ENCODE peak calls at places on chromosomes 2 and 18, in ten cellular contexts. One of them, this sample, is unnamed.
A peak's percentile ranks its signal among the peaks of the same experiment; 100 is the strongest.

GRCh38 chr2:163756588-163756987 is 20.8 kb upstream of the FIGN start:
- DNase-seq in suprapubic skin: no peak
- DNase-seq in bronchial epithelial cell: no peak
- DNase-seq in left ventricle myocardium inferior: no peak
- DNase-seq in AG04449: no peak
- DNase-seq in A549: no peak
- DNase-seq in tibial nerve: no peak
- DNase-seq in endodermal cell: no peak
- DNase-seq in cardiac fibroblast: no peak
- DNase-seq in body of pancreas: no peak
- DNase-seq in this sample: peak; percentile 76

GRCh38 chr18:10213526-10213925 is 240.9 kb upstream of the APCDD1 start:
- DNase-seq in A549: peak; percentile 24
- DNase-seq in left ventricle myocardium inferior: no peak
- DNase-seq in suprapubic skin: no peak
- DNase-seq in bronchial epithelial cell: peak; percentile 85
- DNase-seq in AG04449: no peak
- DNase-seq in body of pancreas: no peak
- DNase-seq in tibial nerve: peak; percentile 24
- DNase-seq in endodermal cell: no peak
- DNase-seq in cardiac fibroblast: peak; percentile 53
- DNase-seq in this sample: peak; percentile 64

GRCh38 chr2:54599326-54599710 is 124.1 kb upstream of the EML6 start:
- DNase-seq in tibial nerve: no peak
- DNase-seq in left ventricle myocardium inferior: no peak
- DNase-seq in suprapubic skin: no peak
- DNase-seq in body of pancreas: peak; percentile 42
- DNase-seq in endodermal cell: no peak
- DNase-seq in bronchial epithelial cell: no peak
- DNase-seq in A549: no peak
- DNase-seq in AG04449: no peak
- DNase-seq in cardiac fibroblast: no peak
- DNase-seq in this sample: no peak

GRCh38 chr2:216057688-216058193 is 23.9 kb downstream of the PECR start:
- DNase-seq in left ventricle myocardium inferior: no peak
- DNase-seq in bronchial epithelial cell: peak; percentile 70
- DNase-seq in tibial nerve: no peak
- DNase-seq in A549: peak; percentile 85
- DNase-seq in endodermal cell: no peak
- DNase-seq in AG04449: peak; percentile 60
- DNase-seq in cardiac fibroblast: peak; percentile 67
- DNase-seq in suprapubic skin: no peak
- DNase-seq in body of pancreas: peak; percentile 29
- DNase-seq in this sample: peak; percentile 85

GRCh38 chr2:169005080-169005598 is 26.0 kb downstream of the ABCB11 start:
- DNase-seq in A549: no peak
- DNase-seq in cardiac fibroblast: no peak
- DNase-seq in tibial nerve: no peak
- DNase-seq in body of pancreas: no peak
- DNase-seq in bronchial epithelial cell: no peak
- DNase-seq in left ventricle myocardium inferior: no peak
- DNase-seq in AG04449: no peak
- DNase-seq in suprapubic skin: no peak
- DNase-seq in endodermal cell: no peak
- DNase-seq in this sample: no peak

GRCh38 chr2:235857613-235858012 is 310.6 kb downstream of the GBX2 start:
- DNase-seq in body of pancreas: no peak
- DNase-seq in endodermal cell: no peak
- DNase-seq in AG04449: peak; percentile 9
- DNase-seq in cardiac fibroblast: peak; percentile 30
- DNase-seq in suprapubic skin: no peak
- DNase-seq in left ventricle myocardium inferior: no peak
- DNase-seq in bronchial epithelial cell: no peak
- DNase-seq in A549: no peak
- DNase-seq in tibial nerve: no peak
- DNase-seq in this sample: peak; percentile 39

GRCh38 chr2:85922210-85922609 is 33.4 kb upstream of the ST3GAL5 start:
- DNase-seq in cardiac fibroblast: no peak
- DNase-seq in endodermal cell: no peak
- DNase-seq in AG04449: no peak
- DNase-seq in body of pancreas: no peak
- DNase-seq in A549: no peak
- DNase-seq in left ventricle myocardium inferior: no peak
- DNase-seq in suprapubic skin: no peak
- DNase-seq in tibial nerve: no peak
- DNase-seq in bronchial epithelial cell: peak; percentile 40
- DNase-seq in this sample: no peak

GRCh38 chr18:74290831-74291770 is 662 bp downstream of the CYB5A start:
- DNase-seq in suprapubic skin: no peak
- DNase-seq in bronchial epithelial cell: peak; percentile 54
- DNase-seq in A549: no peak
- DNase-seq in tibial nerve: no peak
- DNase-seq in left ventricle myocardium inferior: peak; percentile 22
- DNase-seq in endodermal cell: peak; percentile 89
- DNase-seq in AG04449: no peak
- DNase-seq in body of pancreas: peak; percentile 91
- DNase-seq in cardiac fibroblast: no peak
- DNase-seq in this sample: no peak

GRCh38 chr18:2337552-2338141 is 233.7 kb downstream of the METTL4 start:
- DNase-seq in endodermal cell: peak; percentile 85
- DNase-seq in cardiac fibroblast: peak; percentile 61
- DNase-seq in A549: peak; percentile 29
- DNase-seq in body of pancreas: peak; percentile 77
- DNase-seq in suprapubic skin: no peak
- DNase-seq in AG04449: no peak
- DNase-seq in tibial nerve: peak; percentile 44
- DNase-seq in left ventricle myocardium inferior: no peak
- DNase-seq in bronchial epithelial cell: peak; percentile 34
- DNase-seq in this sample: peak; percentile 53
- TF ChIP-seq CTCF in endodermal cell: peak; percentile 84
- TF ChIP-seq CTCF in cardiac fibroblast: peak; percentile 64
- TF ChIP-seq CTCF in A549: peak; percentile 21
- TF ChIP-seq CTCF in body of pancreas: peak; percentile 45
- TF ChIP-seq CTCF in suprapubic skin: peak; percentile 19
- TF ChIP-seq CTCF in AG04449: peak; percentile 65
- TF ChIP-seq CTCF in tibial nerve: peak; percentile 24
- TF ChIP-seq CTCF in left ventricle myocardium inferior: peak; percentile 60
- TF ChIP-seq CTCF in bronchial epithelial cell: peak; percentile 61
- TF ChIP-seq CTCF in this sample: peak; percentile 70

GRCh38 chr2:42101641-42102605 is 54.1 kb downstream of the PKDCC start:
- DNase-seq in tibial nerve: peak; percentile 65
- DNase-seq in body of pancreas: peak; percentile 50
- DNase-seq in suprapubic skin: no peak
- DNase-seq in cardiac fibroblast: peak; percentile 82
- DNase-seq in bronchial epithelial cell: peak; percentile 65
- DNase-seq in AG04449: peak; percentile 65
- DNase-seq in endodermal cell: peak; percentile 83
- DNase-seq in left ventricle myocardium inferior: peak; percentile 64
- DNase-seq in A549: no peak
- DNase-seq in this sample: peak; percentile 96

GRCh38 chr2:42103829-42104228 is 56.0 kb downstream of the PKDCC start:
- DNase-seq in left ventricle myocardium inferior: no peak
- DNase-seq in tibial nerve: no peak
- DNase-seq in endodermal cell: peak; percentile 63
- DNase-seq in cardiac fibroblast: no peak
- DNase-seq in suprapubic skin: no peak
- DNase-seq in A549: no peak
- DNase-seq in body of pancreas: no peak
- DNase-seq in bronchial epithelial cell: no peak
- DNase-seq in AG04449: no peak
- DNase-seq in this sample: no peak

GRCh38 chr2:42100696-42101585 is 53.1 kb downstream of the PKDCC start:
- DNase-seq in body of pancreas: peak; percentile 73
- DNase-seq in AG04449: no peak
- DNase-seq in endodermal cell: peak; percentile 87
- DNase-seq in left ventricle myocardium inferior: peak; percentile 64
- DNase-seq in A549: no peak
- DNase-seq in suprapubic skin: no peak
- DNase-seq in tibial nerve: no peak
- DNase-seq in bronchial epithelial cell: no peak
- DNase-seq in cardiac fibroblast: peak; percentile 54
- DNase-seq in this sample: peak; percentile 90

GRCh38 chr2:42104621-42105020 is 56.8 kb downstream of the PKDCC start:
- DNase-seq in tibial nerve: no peak
- DNase-seq in body of pancreas: no peak
- DNase-seq in AG04449: no peak
- DNase-seq in suprapubic skin: no peak
- DNase-seq in cardiac fibroblast: no peak
- DNase-seq in bronchial epithelial cell: no peak
- DNase-seq in A549: no peak
- DNase-seq in left ventricle myocardium inferior: no peak
- DNase-seq in endodermal cell: no peak
- DNase-seq in this sample: no peak

DNA sequence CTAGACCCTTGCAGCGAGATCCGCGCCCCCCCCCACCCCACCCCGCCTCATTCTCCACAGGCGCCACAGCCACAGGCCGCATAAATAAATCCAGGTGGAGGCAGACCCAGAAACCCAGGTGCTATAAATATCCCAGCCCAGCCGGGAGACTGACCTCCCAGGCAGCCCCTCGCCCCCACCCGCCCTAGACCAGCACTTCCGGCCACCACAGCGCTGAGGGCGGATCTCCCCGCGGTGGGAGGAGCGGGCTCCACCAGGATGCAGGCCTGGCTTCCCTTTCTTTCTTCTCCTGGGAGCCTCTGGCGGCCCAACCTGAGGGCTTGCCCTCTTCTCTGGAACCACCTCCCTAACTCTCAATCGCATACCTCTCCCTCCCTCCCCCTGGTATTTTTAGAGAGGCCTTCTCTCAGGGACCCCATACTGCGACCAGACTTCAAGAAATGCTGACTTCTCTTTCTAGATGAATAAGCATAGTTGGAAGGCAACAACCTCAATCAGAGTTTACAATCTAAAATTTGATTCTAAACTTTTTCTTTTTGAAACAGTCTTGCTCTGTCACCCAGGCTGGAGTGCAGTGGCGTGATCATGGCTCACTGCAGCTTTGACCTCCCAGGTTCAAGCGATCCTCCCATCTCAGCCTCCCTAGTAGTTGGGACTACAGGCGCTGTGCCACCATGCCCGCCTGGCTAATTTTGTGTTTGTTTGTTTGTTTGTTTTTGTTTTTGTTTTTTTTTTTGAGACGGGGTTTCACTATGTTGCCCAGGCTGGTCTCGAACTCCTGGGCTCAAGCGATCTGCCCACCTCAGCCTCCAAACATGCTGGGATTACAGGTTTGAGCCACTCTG is 55.0 kb downstream of the PKDCC start:
- DNase-seq in AG04449: no peak
- DNase-seq in suprapubic skin: no peak
- DNase-seq in left ventricle myocardium inferior: peak; percentile 67
- DNase-seq in cardiac fibroblast: peak; percentile 27
- DNase-seq in body of pancreas: peak; percentile 66
- DNase-seq in A549: no peak
- DNase-seq in bronchial epithelial cell: no peak
- DNase-seq in tibial nerve: no peak
- DNase-seq in endodermal cell: peak; percentile 98
- DNase-seq in this sample: peak; percentile 85
- H3K4me3 ChIP-seq in AG04449: no peak overlapping the region
- H3K4me3 ChIP-seq in suprapubic skin: peak overlapping the region; percentile 56
- H3K4me3 ChIP-seq in left ventricle myocardium inferior: peak overlapping the region; percentile 66
- H3K4me3 ChIP-seq in cardiac fibroblast: no peak overlapping the region
- H3K4me3 ChIP-seq in body of pancreas: no peak overlapping the region
- H3K4me3 ChIP-seq in A549: no peak overlapping the region
- H3K4me3 ChIP-seq in bronchial epithelial cell: peak overlapping the region; percentile 24
- H3K4me3 ChIP-seq in tibial nerve: peak overlapping the region; percentile 55
- H3K4me3 ChIP-seq in endodermal cell: no peak overlapping the region
- H3K4me3 ChIP-seq in this sample: peak overlapping the region; percentile 36

GRCh38 chr2:133817680-133818566 is 249.7 kb upstream of the NCKAP5 start:
- DNase-seq in endodermal cell: no peak
- DNase-seq in cardiac fibroblast: peak; percentile 98
- DNase-seq in left ventricle myocardium inferior: no peak
- DNase-seq in body of pancreas: no peak
- DNase-seq in suprapubic skin: no peak
- DNase-seq in AG04449: peak; percentile 97
- DNase-seq in A549: peak; percentile 88
- DNase-seq in tibial nerve: no peak
- DNase-seq in bronchial epithelial cell: peak; percentile 98
- DNase-seq in this sample: peak; percentile 96

GRCh38 chr2:133821107-133821760 is 253.0 kb upstream of the NCKAP5 start:
- DNase-seq in suprapubic skin: no peak
- DNase-seq in left ventricle myocardium inferior: no peak
- DNase-seq in tibial nerve: no peak
- DNase-seq in bronchial epithelial cell: no peak
- DNase-seq in AG04449: no peak
- DNase-seq in A549: no peak
- DNase-seq in endodermal cell: no peak
- DNase-seq in body of pancreas: no peak
- DNase-seq in cardiac fibroblast: peak; percentile 84
- DNase-seq in this sample: peak; percentile 86

GRCh38 chr2:133818661-133819060 is 250.4 kb upstream of the NCKAP5 start:
- DNase-seq in left ventricle myocardium inferior: no peak
- DNase-seq in A549: no peak
- DNase-seq in tibial nerve: no peak
- DNase-seq in bronchial epithelial cell: no peak
- DNase-seq in endodermal cell: no peak
- DNase-seq in suprapubic skin: no peak
- DNase-seq in cardiac fibroblast: no peak
- DNase-seq in AG04449: no peak
- DNase-seq in body of pancreas: no peak
- DNase-seq in this sample: no peak

GRCh38 chr2:133822901-133823550 is 254.8 kb upstream of the NCKAP5 start:
- DNase-seq in endodermal cell: no peak
- DNase-seq in cardiac fibroblast: no peak
- DNase-seq in suprapubic skin: no peak
- DNase-seq in bronchial epithelial cell: no peak
- DNase-seq in body of pancreas: no peak
- DNase-seq in left ventricle myocardium inferior: no peak
- DNase-seq in A549: no peak
- DNase-seq in AG04449: no peak
- DNase-seq in tibial nerve: no peak
- DNase-seq in this sample: no peak

GRCh38 chr2:133819906-133820305 is 251.6 kb upstream of the NCKAP5 start:
- DNase-seq in endodermal cell: no peak
- DNase-seq in A549: no peak
- DNase-seq in tibial nerve: no peak
- DNase-seq in AG04449: no peak
- DNase-seq in body of pancreas: no peak
- DNase-seq in cardiac fibroblast: peak; percentile 46
- DNase-seq in bronchial epithelial cell: no peak
- DNase-seq in left ventricle myocardium inferior: no peak
- DNase-seq in suprapubic skin: no peak
- DNase-seq in this sample: peak; percentile 48
- TF ChIP-seq CTCF in endodermal cell: no peak
- TF ChIP-seq CTCF in A549: no peak
- TF ChIP-seq CTCF in tibial nerve: no peak
- TF ChIP-seq CTCF in AG04449: no peak
- TF ChIP-seq CTCF in body of pancreas: no peak
- TF ChIP-seq CTCF in cardiac fibroblast: no peak
- TF ChIP-seq CTCF in bronchial epithelial cell: no peak
- TF ChIP-seq CTCF in left ventricle myocardium inferior: no peak
- TF ChIP-seq CTCF in suprapubic skin: no peak
- TF ChIP-seq CTCF in this sample: peak; percentile 28

DNA sequence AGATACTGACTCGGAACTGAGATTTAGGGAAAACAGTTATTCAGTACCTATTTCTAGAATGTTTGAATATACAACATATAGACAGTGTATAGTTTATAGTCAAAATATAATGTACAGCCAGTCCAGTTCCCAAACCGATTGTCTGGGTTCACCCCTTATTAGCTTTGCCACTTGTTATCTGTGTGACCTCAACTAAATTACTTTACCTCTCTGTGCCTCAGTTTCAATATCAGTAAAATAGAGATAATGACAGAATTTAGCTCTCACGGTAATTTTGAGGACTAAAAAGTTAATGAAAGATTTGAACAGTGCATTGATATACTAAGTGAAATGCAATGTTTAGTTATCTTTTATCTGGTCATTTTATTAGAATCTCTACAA is 750 bp upstream of the RIOK3 start:
- DNase-seq in A549: no peak
- DNase-seq in bronchial epithelial cell: no peak
- DNase-seq in cardiac fibroblast: no peak
- DNase-seq in tibial nerve: no peak
- DNase-seq in body of pancreas: no peak
- DNase-seq in AG04449: no peak
- DNase-seq in left ventricle myocardium inferior: no peak
- DNase-seq in suprapubic skin: no peak
- DNase-seq in endodermal cell: no peak
- DNase-seq in this sample: no peak
- H3K4me3 ChIP-seq in A549: peak overlapping the region; percentile 70
- H3K4me3 ChIP-seq in bronchial epithelial cell: peak overlapping the region; percentile 73
- H3K4me3 ChIP-seq in cardiac fibroblast: peak overlapping the region; percentile 81
- H3K4me3 ChIP-seq in tibial nerve: peak overlapping the region; percentile 74
- H3K4me3 ChIP-seq in body of pancreas: no peak overlapping the region
- H3K4me3 ChIP-seq in AG04449: peak overlapping the region; percentile 100
- H3K4me3 ChIP-seq in left ventricle myocardium inferior: peak overlapping the region; percentile 88
- H3K4me3 ChIP-seq in suprapubic skin: peak overlapping the region; percentile 92
- H3K4me3 ChIP-seq in endodermal cell: peak overlapping the region; percentile 94
- H3K4me3 ChIP-seq in this sample: peak overlapping the region; percentile 100